ENCODE peak calls at places on chromosome 3, in seven cellular contexts. X is renal cortical epithelial cell; U is AG08395; N is SK-N-DZ; O is anterior cingulate cortex; H is foreskin fibroblast; V is stimulated activated CD4-positive, alpha-beta T cell treated with anti-CD3 and anti-CD28 coated beads, Interleukin-1b, Interleukin-23, amount 100 ng/mL, for 4 hours. I is an unnamed sample.
A peak's percentile ranks its signal among the peaks of the same experiment; 100 is the strongest.

GRCh38 chr3:51500632-51501131 is 867 bp upstream of the DCAF1 start:
- DNase-seq in O (no peak), U (no peak), V (no peak), N (no peak), H (no peak), X (no peak), I (no peak)

GRCh38 chr3:101995371-101996046 is 146.2 kb downstream of the NFKBIZ start:
- DNase-seq in H (peak; percentile 45), O (no peak), V (no peak), N (no peak), U (peak; percentile 3), X (peak; percentile 82), I (no peak)

GRCh38 chr3:90241481-90241880 is 1134.1 kb downstream of the EPHA3 start:
- DNase-seq in N (no peak), O (no peak), X (no peak), H (no peak), V (no peak), U (no peak), I (no peak)

GRCh38 chr3:5806192-5806591 is 618.7 kb downstream of the EDEM1 start:
- DNase-seq in O (no peak), U (no peak), N (peak; percentile 31), H (no peak), X (no peak), V (no peak), I (no peak)

GRCh38 chr3:34009480-34009844 is 211.0 kb downstream of the PDCD6IP start:
- DNase-seq in N (no peak), O (no peak), U (no peak), H (peak; percentile 38), V (no peak), X (peak; percentile 48), I (no peak)

GRCh38 chr3:158701666-158702065 is 29.2 kb upstream of the LXN start:
- DNase-seq in X (no peak), U (no peak), O (no peak), V (no peak), N (no peak), H (peak; percentile 63), I (no peak)

GRCh38 chr3:118909751-118910150 is 124.9 kb downstream of the IGSF11 start:
- DNase-seq in N (no peak), V (no peak), X (peak; percentile 24), H (no peak), O (no peak), U (no peak), I (no peak)

GRCh38 chr3:23884481-23884880 is 32.3 kb downstream of the NKIRAS1 start:
- DNase-seq in H (peak; percentile 22), U (no peak), N (no peak), X (no peak), V (no peak), O (no peak), I (no peak)

GRCh38 chr3:158845748-158846350 is 44.0 kb downstream of the MFSD1 start:
- DNase-seq in O (no peak), H (peak; percentile 55), N (peak; percentile 73), V (peak; percentile 1), X (peak; percentile 49), U (peak; percentile 28), I (peak; percentile 27)

GRCh38 chr3:170614214-170614966 is 28.5 kb upstream of the SLC7A14 start:
- DNase-seq in V (no peak), X (peak; percentile 95), N (no peak), U (peak; percentile 91), H (peak; percentile 93), O (no peak), I (peak; percentile 79)

GRCh38 chr3:25849641-25850040 is 59.8 kb downstream of the OXSM start:
- DNase-seq in H (peak; percentile 59), U (no peak), O (no peak), N (no peak), V (no peak), X (peak; percentile 66), I (peak; percentile 25)

GRCh38 chr3:185537369-185537970 is 14.9 kb downstream of the LIPH start:
- DNase-seq in N (no peak), O (no peak), V (no peak), U (peak; percentile 28), X (peak; percentile 100), H (peak; percentile 78), I (no peak)

GRCh38 chr3:125587039-125587664 is 8.1 kb downstream of the OSBPL11 start:
- DNase-seq in N (no peak), U (no peak), V (no peak), O (no peak), H (peak; percentile 43), X (peak; percentile 33), I (no peak)

GRCh38 chr3:127734754-127735473 is 62.2 kb downstream of the ABTB1 start:
- DNase-seq in O (no peak), H (peak; percentile 95), X (peak; percentile 94), U (peak; percentile 94), N (no peak), V (no peak), I (peak; percentile 85)

GRCh38 chr3:40864146-40864782 is 335.0 kb upstream of the CTNNB1 start:
- DNase-seq in N (no peak), O (no peak), V (no peak), X (no peak), H (no peak), U (no peak), I (no peak)

GRCh38 chr3:145942052-145942451 is 218.9 kb downstream of the PLOD2 start:
- DNase-seq in V (no peak), U (peak; percentile 35), O (no peak), N (no peak), X (peak; percentile 44), H (peak; percentile 64), I (no peak)

GRCh38 chr3:150022406-150023238 is 51.9 kb upstream of the PFN2 start:
- DNase-seq in N (peak; percentile 36), X (no peak), H (no peak), O (no peak), U (no peak), V (no peak), I (no peak)

GRCh38 chr3:73605388-73605787 is 19.4 kb downstream of the PDZRN3 start:
- DNase-seq in N (no peak), O (no peak), U (peak; percentile 73), H (peak; percentile 90), X (no peak), V (no peak), I (peak; percentile 45)

GRCh38 chr3:144272715-144273114 is 301.1 kb downstream of the DIPK2A start:
- DNase-seq in X (peak; percentile 99), V (no peak), O (no peak), N (no peak), H (no peak), U (no peak), I (no peak)

GRCh38 chr3:117626577-117626976 is 917.0 kb downstream of the TUSC7 start:
- DNase-seq in U (no peak), V (no peak), H (no peak), N (no peak), O (no peak), X (no peak), I (no peak)

GRCh38 chr3:140597792-140598191 is 80.1 kb upstream of the TRIM42 start:
- DNase-seq in H (no peak), X (no peak), U (no peak), O (no peak), N (no peak), V (no peak), I (no peak)

GRCh38 chr3:158260392-158260791 is 150.5 kb downstream of the RSRC1 start:
- DNase-seq in U (no peak), O (no peak), H (no peak), X (peak; percentile 13), V (no peak), N (no peak), I (no peak)

GRCh38 chr3:159763466-159764210 is 225.0 kb upstream of the IL12A start:
- DNase-seq in X (peak; percentile 71), H (peak; percentile 93), U (peak; percentile 79), N (peak; percentile 91), V (no peak), O (peak; percentile 66), I (peak; percentile 90)

GRCh38 chr3:152331018-152331541 is 62.4 kb downstream of the MBNL1 start:
- DNase-seq in V (no peak), U (peak; percentile 72), H (peak; percentile 81), X (peak; percentile 89), N (no peak), O (no peak), I (peak; percentile 28)

GRCh38 chr3:53161345-53161819 is 373 bp downstream of the PRKCD start:
- DNase-seq in O (no peak), N (no peak), H (peak; percentile 48), V (peak; percentile 5), U (peak; percentile 29), X (no peak), I (peak; percentile 67)

GRCh38 chr3:138774529-138775253 is 60.0 kb downstream of the PIK3CB start:
- DNase-seq in V (no peak), H (peak; percentile 99), O (peak; percentile 28), X (peak; percentile 100), N (no peak), U (peak; percentile 89), I (peak; percentile 84)

GRCh38 chr3:171788546-171789351 is 21.5 kb downstream of the PLD1 start:
- DNase-seq in V (no peak), X (peak; percentile 31), U (peak; percentile 74), O (peak; percentile 13), H (peak; percentile 93), N (no peak), I (no peak)

GRCh38 chr3:79369306-79369705 is 398.5 kb downstream of the ROBO1 start:
- DNase-seq in U (no peak), H (peak; percentile 49), N (no peak), O (no peak), X (no peak), V (no peak), I (no peak)

GRCh38 chr3:30544811-30545210 is 61.6 kb upstream of the TGFBR2 start:
- DNase-seq in X (peak; percentile 98), N (no peak), O (no peak), U (peak; percentile 79), V (no peak), H (peak; percentile 95), I (peak; percentile 34)

GRCh38 chr3:197795200-197795599 is 4.1 kb downstream of the LRCH3 start:
- DNase-seq in H (peak; percentile 96), N (no peak), V (no peak), O (no peak), X (peak; percentile 91), U (peak; percentile 58), I (peak; percentile 56)